ENCODE peak calls at places on chromosomes 3 and 15, in six cellular contexts. One of them, this sample, is unnamed.

GRCh38 chr15:62456011-62456920 is 291.2 kb upstream of the C2CD4B start:
- DNase-seq in heart left ventricle: no peak
- DNase-seq in CD4-positive, CD25-positive, alpha-beta regulatory T cell: no peak
- DNase-seq in kidney: no peak
- DNase-seq in left ventricle myocardium inferior: no peak
- DNase-seq in psoas muscle: no peak
- DNase-seq in this sample: no peak

GRCh38 chr15:78203346-78204225 is 30.8 kb downstream of the ACSBG1 start:
- DNase-seq in heart left ventricle: peak; percentile 61
- DNase-seq in psoas muscle: peak; percentile 73
- DNase-seq in kidney: no peak
- DNase-seq in CD4-positive, CD25-positive, alpha-beta regulatory T cell: no peak
- DNase-seq in left ventricle myocardium inferior: peak; percentile 61
- DNase-seq in this sample: no peak

GRCh38 chr3:189999718-190000117 is 121.0 kb downstream of the P3H2 start:
- DNase-seq in heart left ventricle: no peak
- DNase-seq in psoas muscle: no peak
- DNase-seq in CD4-positive, CD25-positive, alpha-beta regulatory T cell: no peak
- DNase-seq in kidney: no peak
- DNase-seq in left ventricle myocardium inferior: no peak
- DNase-seq in this sample: no peak

GRCh38 chr3:131591394-131591990 is 88.7 kb upstream of the MRPL3 start:
- DNase-seq in left ventricle myocardium inferior: no peak
- DNase-seq in heart left ventricle: no peak
- DNase-seq in CD4-positive, CD25-positive, alpha-beta regulatory T cell: no peak
- DNase-seq in psoas muscle: no peak
- DNase-seq in kidney: no peak
- DNase-seq in this sample: no peak

GRCh38 chr3:159839561-159840379 is 148.9 kb upstream of the IL12A start:
- DNase-seq in psoas muscle: peak; percentile 56
- DNase-seq in left ventricle myocardium inferior: peak; percentile 39
- DNase-seq in heart left ventricle: no peak
- DNase-seq in kidney: peak; percentile 61
- DNase-seq in CD4-positive, CD25-positive, alpha-beta regulatory T cell: no peak
- DNase-seq in this sample: no peak

GRCh38 chr3:127988770-127989518 is 63.3 kb upstream of the SEC61A1 start:
- DNase-seq in heart left ventricle: no peak
- DNase-seq in left ventricle myocardium inferior: no peak
- DNase-seq in psoas muscle: no peak
- DNase-seq in kidney: no peak
- DNase-seq in CD4-positive, CD25-positive, alpha-beta regulatory T cell: no peak
- DNase-seq in this sample: no peak

GRCh38 chr15:99729920-99730319 is 3.3 kb downstream of the LYSMD4 start:
- DNase-seq in CD4-positive, CD25-positive, alpha-beta regulatory T cell: no peak
- DNase-seq in psoas muscle: no peak
- DNase-seq in left ventricle myocardium inferior: no peak
- DNase-seq in kidney: no peak
- DNase-seq in heart left ventricle: peak; percentile 62
- DNase-seq in this sample: peak; percentile 10

GRCh38 chr15:34837246-34838016 is 42.1 kb upstream of the ACTC1 start:
- DNase-seq in kidney: peak; percentile 71
- DNase-seq in heart left ventricle: no peak
- DNase-seq in psoas muscle: no peak
- DNase-seq in left ventricle myocardium inferior: no peak
- DNase-seq in CD4-positive, CD25-positive, alpha-beta regulatory T cell: no peak
- DNase-seq in this sample: no peak

GRCh38 chr3:29484633-29485032 is 203.8 kb downstream of the RBMS3 start:
- DNase-seq in kidney: no peak
- DNase-seq in heart left ventricle: no peak
- DNase-seq in psoas muscle: no peak
- DNase-seq in CD4-positive, CD25-positive, alpha-beta regulatory T cell: no peak
- DNase-seq in left ventricle myocardium inferior: no peak
- DNase-seq in this sample: no peak

GRCh38 chr15:51969728-51970127 is 1.9 kb downstream of the LEO1 start:
- DNase-seq in heart left ventricle: no peak
- DNase-seq in psoas muscle: no peak
- DNase-seq in kidney: no peak
- DNase-seq in CD4-positive, CD25-positive, alpha-beta regulatory T cell: no peak
- DNase-seq in left ventricle myocardium inferior: no peak
- DNase-seq in this sample: no peak

GRCh38 chr3:14142567-14143270 is 17.9 kb downstream of the TMEM43 start:
- DNase-seq in kidney: peak; percentile 35
- DNase-seq in CD4-positive, CD25-positive, alpha-beta regulatory T cell: peak; percentile 71
- DNase-seq in heart left ventricle: no peak
- DNase-seq in left ventricle myocardium inferior: no peak
- DNase-seq in psoas muscle: no peak
- DNase-seq in this sample: no peak

GRCh38 chr15:85019815-85020590 is 38.3 kb downstream of the PDE8A start:
- DNase-seq in left ventricle myocardium inferior: no peak
- DNase-seq in kidney: no peak
- DNase-seq in psoas muscle: no peak
- DNase-seq in CD4-positive, CD25-positive, alpha-beta regulatory T cell: no peak
- DNase-seq in heart left ventricle: no peak
- DNase-seq in this sample: no peak

GRCh38 chr3:160400048-160400630 is 689 bp downstream of the SMC4 start:
- DNase-seq in CD4-positive, CD25-positive, alpha-beta regulatory T cell: peak; percentile 46
- DNase-seq in kidney: peak; percentile 86
- DNase-seq in left ventricle myocardium inferior: peak; percentile 40
- DNase-seq in heart left ventricle: peak; percentile 45
- DNase-seq in psoas muscle: peak; percentile 65
- DNase-seq in this sample: peak; percentile 62

GRCh38 chr15:56366211-56366610 is 985 bp downstream of the TEX9 start:
- DNase-seq in kidney: no peak
- DNase-seq in left ventricle myocardium inferior: no peak
- DNase-seq in CD4-positive, CD25-positive, alpha-beta regulatory T cell: no peak
- DNase-seq in heart left ventricle: no peak
- DNase-seq in psoas muscle: no peak
- DNase-seq in this sample: no peak

GRCh38 chr15:69035205-69035917 is 20.9 kb downstream of the NOX5 start:
- DNase-seq in heart left ventricle: no peak
- DNase-seq in CD4-positive, CD25-positive, alpha-beta regulatory T cell: no peak
- DNase-seq in left ventricle myocardium inferior: no peak
- DNase-seq in kidney: peak; percentile 82
- DNase-seq in psoas muscle: no peak
- DNase-seq in this sample: no peak

GRCh38 chr15:56989411-56989924 is 71.0 kb downstream of the TCF12 start:
- DNase-seq in heart left ventricle: no peak
- DNase-seq in left ventricle myocardium inferior: no peak
- DNase-seq in CD4-positive, CD25-positive, alpha-beta regulatory T cell: no peak
- DNase-seq in kidney: no peak
- DNase-seq in psoas muscle: no peak
- DNase-seq in this sample: no peak

GRCh38 chr3:187112934-187113793 is 26.1 kb downstream of the RPL39L start:
- DNase-seq in CD4-positive, CD25-positive, alpha-beta regulatory T cell: peak; percentile 52
- DNase-seq in heart left ventricle: no peak
- DNase-seq in left ventricle myocardium inferior: no peak
- DNase-seq in psoas muscle: no peak
- DNase-seq in kidney: no peak
- DNase-seq in this sample: no peak

GRCh38 chr3:99965077-99965476 is 147.4 kb downstream of the CMSS1 start:
- DNase-seq in psoas muscle: no peak
- DNase-seq in kidney: no peak
- DNase-seq in left ventricle myocardium inferior: no peak
- DNase-seq in CD4-positive, CD25-positive, alpha-beta regulatory T cell: no peak
- DNase-seq in heart left ventricle: no peak
- DNase-seq in this sample: no peak

GRCh38 chr15:76296849-76297248 is 14.4 kb downstream of the ETFA start:
- DNase-seq in CD4-positive, CD25-positive, alpha-beta regulatory T cell: no peak
- DNase-seq in psoas muscle: no peak
- DNase-seq in heart left ventricle: no peak
- DNase-seq in left ventricle myocardium inferior: no peak
- DNase-seq in kidney: no peak
- DNase-seq in this sample: no peak

GRCh38 chr3:55630280-55630920 is 143.3 kb upstream of the WNT5A start:
- DNase-seq in left ventricle myocardium inferior: no peak
- DNase-seq in psoas muscle: no peak
- DNase-seq in CD4-positive, CD25-positive, alpha-beta regulatory T cell: no peak
- DNase-seq in kidney: no peak
- DNase-seq in heart left ventricle: no peak
- DNase-seq in this sample: no peak

GRCh38 chr15:101049856-101050646 is 130.9 kb downstream of the LRRK1 start:
- DNase-seq in left ventricle myocardium inferior: no peak
- DNase-seq in kidney: peak; percentile 58
- DNase-seq in CD4-positive, CD25-positive, alpha-beta regulatory T cell: no peak
- DNase-seq in psoas muscle: no peak
- DNase-seq in heart left ventricle: no peak
- DNase-seq in this sample: no peak

GRCh38 chr15:73991260-73991659 is 835 bp downstream of the STOML1 start:
- DNase-seq in kidney: peak; percentile 93
- DNase-seq in left ventricle myocardium inferior: peak; percentile 91
- DNase-seq in psoas muscle: peak; percentile 90
- DNase-seq in CD4-positive, CD25-positive, alpha-beta regulatory T cell: no peak
- DNase-seq in heart left ventricle: peak; percentile 92
- DNase-seq in this sample: no peak

GRCh38 chr15:41042851-41043250 is 73.2 kb downstream of the INO80 start:
- DNase-seq in left ventricle myocardium inferior: no peak
- DNase-seq in heart left ventricle: no peak
- DNase-seq in kidney: no peak
- DNase-seq in CD4-positive, CD25-positive, alpha-beta regulatory T cell: no peak
- DNase-seq in psoas muscle: no peak
- DNase-seq in this sample: no peak
- H3K27ac ChIP-seq in left ventricle myocardium inferior: no peak overlapping the region
- H3K27ac ChIP-seq in heart left ventricle: no peak overlapping the region
- H3K27ac ChIP-seq in kidney: peak overlapping the region; percentile 7
- H3K27ac ChIP-seq in CD4-positive, CD25-positive, alpha-beta regulatory T cell: no peak overlapping the region
- H3K27ac ChIP-seq in psoas muscle: no peak overlapping the region
- H3K27ac ChIP-seq in this sample: no peak overlapping the region

DNA sequence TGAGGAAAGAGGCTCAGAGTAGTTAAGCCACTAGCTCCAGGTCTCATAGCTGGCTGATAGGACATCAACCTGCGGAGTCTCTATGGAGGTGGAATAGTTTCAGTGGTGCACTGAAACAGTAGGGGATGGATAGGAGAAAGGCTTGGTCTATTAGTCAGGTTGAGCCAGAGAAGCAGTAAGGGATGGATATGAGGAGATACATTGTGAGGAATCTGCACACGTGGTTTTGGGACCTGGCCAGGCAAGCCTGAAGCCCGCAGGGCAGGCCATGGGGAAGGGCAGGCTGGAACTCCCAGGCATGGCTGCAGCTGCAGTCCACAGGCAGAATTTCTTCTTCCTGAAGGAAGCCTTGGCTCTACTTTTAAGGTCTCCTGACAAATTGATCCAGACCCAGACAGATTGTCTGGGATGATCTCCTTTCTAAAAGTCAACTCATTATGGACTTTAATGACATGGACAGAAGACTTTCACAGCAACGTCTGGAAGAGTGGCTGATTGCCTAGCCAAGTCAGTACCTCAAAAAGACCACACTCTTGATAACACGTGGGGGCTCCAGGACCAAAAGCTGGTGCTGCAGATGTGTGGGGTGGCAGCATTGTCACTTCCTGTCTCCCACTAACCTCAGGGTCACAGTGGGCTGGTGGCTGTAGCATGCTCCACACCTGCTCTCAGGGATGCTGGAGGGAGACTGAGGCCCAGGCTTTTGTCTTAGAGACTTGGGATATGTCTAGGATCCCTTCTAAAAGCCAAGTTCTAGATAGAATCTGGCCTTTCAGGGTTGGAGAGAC is 117.9 kb downstream of the APBA2 start:
- DNase-seq in psoas muscle: no peak
- DNase-seq in CD4-positive, CD25-positive, alpha-beta regulatory T cell: no peak
- DNase-seq in kidney: no peak
- DNase-seq in left ventricle myocardium inferior: no peak
- DNase-seq in heart left ventricle: no peak
- DNase-seq in this sample: no peak
- H3K27ac ChIP-seq in psoas muscle: no peak overlapping the region
- H3K27ac ChIP-seq in CD4-positive, CD25-positive, alpha-beta regulatory T cell: no peak overlapping the region
- H3K27ac ChIP-seq in kidney: no peak overlapping the region
- H3K27ac ChIP-seq in left ventricle myocardium inferior: no peak overlapping the region
- H3K27ac ChIP-seq in heart left ventricle: no peak overlapping the region
- H3K27ac ChIP-seq in this sample: no peak overlapping the region

GRCh38 chr15:44084171-44084570 is 110.9 kb downstream of the FRMD5 start:
- DNase-seq in left ventricle myocardium inferior: no peak
- DNase-seq in CD4-positive, CD25-positive, alpha-beta regulatory T cell: no peak
- DNase-seq in psoas muscle: no peak
- DNase-seq in kidney: no peak
- DNase-seq in heart left ventricle: no peak
- DNase-seq in this sample: no peak
- H3K27ac ChIP-seq in left ventricle myocardium inferior: no peak overlapping the region
- H3K27ac ChIP-seq in CD4-positive, CD25-positive, alpha-beta regulatory T cell: no peak overlapping the region
- H3K27ac ChIP-seq in psoas muscle: no peak overlapping the region
- H3K27ac ChIP-seq in kidney: no peak overlapping the region
- H3K27ac ChIP-seq in heart left ventricle: no peak overlapping the region
- H3K27ac ChIP-seq in this sample: no peak overlapping the region

GRCh38 chr3:148729656-148730055 is 32.0 kb downstream of the AGTR1 start:
- DNase-seq in kidney: no peak
- DNase-seq in psoas muscle: no peak
- DNase-seq in left ventricle myocardium inferior: no peak
- DNase-seq in heart left ventricle: no peak
- DNase-seq in CD4-positive, CD25-positive, alpha-beta regulatory T cell: no peak
- DNase-seq in this sample: no peak
- H3K27ac ChIP-seq in kidney: no peak overlapping the region
- H3K27ac ChIP-seq in psoas muscle: no peak overlapping the region
- H3K27ac ChIP-seq in left ventricle myocardium inferior: no peak overlapping the region
- H3K27ac ChIP-seq in heart left ventricle: no peak overlapping the region
- H3K27ac ChIP-seq in CD4-positive, CD25-positive, alpha-beta regulatory T cell: no peak overlapping the region
- H3K27ac ChIP-seq in this sample: no peak overlapping the region

GRCh38 chr15:39666671-39667070 is 85.8 kb downstream of the THBS1 start:
- DNase-seq in left ventricle myocardium inferior: no peak
- DNase-seq in kidney: no peak
- DNase-seq in psoas muscle: no peak
- DNase-seq in CD4-positive, CD25-positive, alpha-beta regulatory T cell: no peak
- DNase-seq in heart left ventricle: no peak
- DNase-seq in this sample: no peak
- H3K27ac ChIP-seq in left ventricle myocardium inferior: no peak overlapping the region
- H3K27ac ChIP-seq in kidney: peak overlapping the region; percentile 70
- H3K27ac ChIP-seq in psoas muscle: no peak overlapping the region
- H3K27ac ChIP-seq in CD4-positive, CD25-positive, alpha-beta regulatory T cell: no peak overlapping the region
- H3K27ac ChIP-seq in heart left ventricle: no peak overlapping the region
- H3K27ac ChIP-seq in this sample: no peak overlapping the region

DNA sequence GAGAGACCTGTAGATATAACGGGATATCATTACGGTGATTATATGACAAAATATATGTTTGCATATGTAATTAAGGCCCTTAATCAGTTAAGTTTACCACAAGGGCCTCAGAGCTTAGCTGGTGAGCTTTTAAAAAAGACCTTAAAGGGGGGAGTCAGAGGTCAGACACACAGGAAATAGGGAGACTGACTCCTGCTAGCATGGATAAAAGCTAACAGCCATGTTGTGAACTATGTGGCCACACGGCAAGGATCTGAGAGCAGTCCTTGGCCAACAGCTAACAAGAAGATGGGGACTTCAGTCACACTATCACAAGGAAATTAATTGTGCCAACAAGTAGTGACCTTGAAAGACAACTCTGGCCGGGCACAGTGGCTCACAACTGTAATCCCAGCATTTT is 3.1 kb downstream of the STAG1 start:
- DNase-seq in heart left ventricle: no peak
- DNase-seq in CD4-positive, CD25-positive, alpha-beta regulatory T cell: no peak
- DNase-seq in kidney: no peak
- DNase-seq in left ventricle myocardium inferior: no peak
- DNase-seq in psoas muscle: no peak
- DNase-seq in this sample: peak; percentile 22
- H3K27ac ChIP-seq in heart left ventricle: no peak overlapping the region
- H3K27ac ChIP-seq in CD4-positive, CD25-positive, alpha-beta regulatory T cell: peak overlapping the region; percentile 9
- H3K27ac ChIP-seq in kidney: no peak overlapping the region
- H3K27ac ChIP-seq in left ventricle myocardium inferior: peak overlapping the region; percentile 31
- H3K27ac ChIP-seq in psoas muscle: peak overlapping the region; percentile 98
- H3K27ac ChIP-seq in this sample: peak overlapping the region; percentile 98

GRCh38 chr3:129239992-129240391 is 9.4 kb upstream of the COPG1 start:
- DNase-seq in kidney: no peak
- DNase-seq in left ventricle myocardium inferior: no peak
- DNase-seq in heart left ventricle: no peak
- DNase-seq in psoas muscle: no peak
- DNase-seq in CD4-positive, CD25-positive, alpha-beta regulatory T cell: no peak
- DNase-seq in this sample: no peak
- H3K27ac ChIP-seq in kidney: no peak overlapping the region
- H3K27ac ChIP-seq in left ventricle myocardium inferior: peak overlapping the region; percentile 81
- H3K27ac ChIP-seq in heart left ventricle: no peak overlapping the region
- H3K27ac ChIP-seq in psoas muscle: no peak overlapping the region
- H3K27ac ChIP-seq in CD4-positive, CD25-positive, alpha-beta regulatory T cell: no peak overlapping the region
- H3K27ac ChIP-seq in this sample: peak overlapping the region; percentile 20